ENCODE peak calls at places on chromosomes 13 and 19, in four cellular contexts. M, Y, D and G are unnamed samples.

GRCh38 chr13:27403252-27403678 is 21.2 kb upstream of the GTF3A start:
- DNase-seq in M (no peak), Y (no peak), D (peak; percentile 28), G (no peak)

GRCh38 chr13:24741016-24741662 is 22.8 kb upstream of the RNF17 start:
- DNase-seq in M (no peak), Y (no peak), D (no peak), G (no peak)

GRCh38 chr19:35144600-35145436 is 1.8 kb downstream of the FXYD7 start:
- DNase-seq in M (no peak), Y (no peak), D (peak; percentile 66), G (no peak)

GRCh38 chr19:7865262-7865911 is 8.8 kb downstream of the PRR36 start:
- DNase-seq in M (no peak), Y (no peak), D (no peak), G (no peak)

GRCh38 chr13:37443538-37443937 is 155.0 kb downstream of the POSTN start:
- DNase-seq in M (no peak), Y (no peak), D (peak; percentile 87), G (no peak)

GRCh38 chr19:6754653-6755463 is 12.4 kb downstream of the SH2D3A start:
- DNase-seq in M (no peak), Y (no peak), D (no peak), G (no peak)

GRCh38 chr13:20130012-20130411 is 30.8 kb downstream of the GJA3 start:
- DNase-seq in M (no peak), Y (no peak), D (no peak), G (no peak)

GRCh38 chr13:35481777-35482176 is 5.3 kb upstream of the MAB21L1 start:
- DNase-seq in M (no peak), Y (no peak), D (no peak), G (no peak)

GRCh38 chr13:50401721-50402510 is 386.7 kb downstream of the KCNRG start:
- DNase-seq in M (no peak), Y (no peak), D (peak; percentile 77), G (no peak)

GRCh38 chr13:110507678-110508381 is 53.7 kb downstream of the RAB20 start:
- DNase-seq in M (peak; percentile 75), Y (no peak), D (no peak), G (no peak)

GRCh38 chr13:111216166-111216960 is 101.3 kb downstream of the ARHGEF7 start:
- DNase-seq in M (no peak), Y (peak; percentile 23), D (no peak), G (peak; percentile 43)

GRCh38 chr19:7109678-7110289 is 40.3 kb downstream of the ZNF557 start:
- DNase-seq in M (no peak), Y (no peak), D (no peak), G (no peak)

GRCh38 chr13:50125556-50126377 is 110.5 kb downstream of the KCNRG start:
- DNase-seq in M (peak; percentile 98), Y (peak; percentile 82), D (peak; percentile 77), G (peak; percentile 94)

DNA sequence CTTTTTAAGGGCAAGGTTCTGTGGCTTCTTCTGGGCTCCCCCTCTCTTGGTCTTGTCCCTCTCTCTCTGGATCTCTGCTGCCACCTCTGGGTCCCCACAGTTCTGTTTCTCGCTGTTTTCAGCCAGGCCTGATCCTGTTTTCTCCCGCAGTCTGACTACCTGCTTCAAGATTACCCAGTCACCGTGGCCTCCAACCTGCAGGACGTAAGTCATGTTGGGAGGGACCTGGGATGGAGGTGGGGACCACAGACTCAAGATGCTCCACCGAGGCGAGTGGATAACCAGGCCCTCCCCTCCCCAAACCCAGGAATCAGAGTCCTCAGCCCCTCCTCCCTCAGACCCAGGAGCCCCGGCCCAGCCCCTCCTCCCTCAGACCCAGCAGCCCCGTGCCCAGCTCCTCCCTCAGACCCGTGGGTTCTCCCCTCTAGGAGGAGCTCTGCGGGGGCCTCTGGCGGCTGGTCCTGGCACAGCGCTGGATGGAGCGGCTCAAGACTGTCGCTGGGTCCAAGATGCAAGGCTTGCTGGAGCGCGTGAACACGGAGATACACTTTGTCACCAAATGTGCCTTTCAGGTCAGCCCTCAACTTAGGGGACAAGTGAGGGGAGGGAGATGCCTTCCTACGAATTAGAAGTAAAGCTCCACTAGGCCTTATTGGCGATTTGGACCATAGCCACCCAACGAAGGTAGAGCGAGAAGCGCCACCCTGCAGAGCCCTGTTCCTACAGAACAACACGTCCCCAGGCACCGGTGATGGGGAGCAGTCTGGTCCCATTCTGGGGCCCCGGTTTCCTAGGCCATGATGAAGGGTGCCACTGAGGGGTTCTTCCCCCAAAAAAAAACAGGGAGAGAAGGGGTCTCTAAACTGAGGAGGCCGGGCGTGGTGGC is 2.2 kb downstream of the FLT3LG start:
- DNase-seq in M (no peak), Y (peak; percentile 63), D (no peak), G (no peak)
- H3K27me3 ChIP-seq in M (no peaks in the 10 kb centered on the region), Y (no peaks in the 10 kb centered on the region), D (no peaks in the 10 kb centered on the region), G (no peaks in the 10 kb centered on the region)

GRCh38 chr13:74132768-74133656 is 1.2 kb downstream of the KLF12 start:
- DNase-seq in M (peak; percentile 52), Y (peak; percentile 54), D (peak; percentile 23), G (peak; percentile 37)

GRCh38 chr13:74133657-74134201 is 475 bp downstream of the KLF12 start:
- DNase-seq in M (peak; percentile 82), Y (peak; percentile 93), D (peak; percentile 72), G (peak; percentile 84)

GRCh38 chr13:74132152-74132767 is 1.9 kb downstream of the KLF12 start:
- DNase-seq in M (no peak), Y (peak; percentile 68), D (peak; percentile 11), G (no peak)

GRCh38 chr13:74129500-74130144 is 4.6 kb downstream of the KLF12 start:
- DNase-seq in M (no peak), Y (peak; percentile 56), D (peak; percentile 6), G (peak; percentile 12)

GRCh38 chr13:74131206-74131605 is 3.0 kb downstream of the KLF12 start:
- DNase-seq in M (no peak), Y (no peak), D (no peak), G (peak; percentile 13)
- H3K4me1 ChIP-seq in M (peaks cover 22% of the 10 kb centered on the region), Y (peaks cover 55% of the 10 kb centered on the region), D (peaks cover 13% of the 10 kb centered on the region), G (peaks cover 64% of the 10 kb centered on the region)

GRCh38 chr19:5481957-5482356 is 26.7 kb downstream of the ZNRF4 start:
- DNase-seq in M (no peak), Y (no peak), D (no peak), G (no peak)
- H3K27me3 ChIP-seq in M (peaks cover 38% of the 10 kb centered on the region), Y (no peaks in the 10 kb centered on the region), D (peaks cover 13% of the 10 kb centered on the region), G (peaks cover 4% of the 10 kb centered on the region)

GRCh38 chr19:40597329-40597838 is 3.8 kb upstream of the LTBP4 start:
- DNase-seq in M (no peak), Y (no peak), D (no peak), G (no peak)
- H3K4me1 ChIP-seq in M (peaks cover 53% of the 10 kb centered on the region), Y (peaks cover 63% of the 10 kb centered on the region), D (peaks cover 29% of the 10 kb centered on the region), G (peaks cover 19% of the 10 kb centered on the region)

DNA sequence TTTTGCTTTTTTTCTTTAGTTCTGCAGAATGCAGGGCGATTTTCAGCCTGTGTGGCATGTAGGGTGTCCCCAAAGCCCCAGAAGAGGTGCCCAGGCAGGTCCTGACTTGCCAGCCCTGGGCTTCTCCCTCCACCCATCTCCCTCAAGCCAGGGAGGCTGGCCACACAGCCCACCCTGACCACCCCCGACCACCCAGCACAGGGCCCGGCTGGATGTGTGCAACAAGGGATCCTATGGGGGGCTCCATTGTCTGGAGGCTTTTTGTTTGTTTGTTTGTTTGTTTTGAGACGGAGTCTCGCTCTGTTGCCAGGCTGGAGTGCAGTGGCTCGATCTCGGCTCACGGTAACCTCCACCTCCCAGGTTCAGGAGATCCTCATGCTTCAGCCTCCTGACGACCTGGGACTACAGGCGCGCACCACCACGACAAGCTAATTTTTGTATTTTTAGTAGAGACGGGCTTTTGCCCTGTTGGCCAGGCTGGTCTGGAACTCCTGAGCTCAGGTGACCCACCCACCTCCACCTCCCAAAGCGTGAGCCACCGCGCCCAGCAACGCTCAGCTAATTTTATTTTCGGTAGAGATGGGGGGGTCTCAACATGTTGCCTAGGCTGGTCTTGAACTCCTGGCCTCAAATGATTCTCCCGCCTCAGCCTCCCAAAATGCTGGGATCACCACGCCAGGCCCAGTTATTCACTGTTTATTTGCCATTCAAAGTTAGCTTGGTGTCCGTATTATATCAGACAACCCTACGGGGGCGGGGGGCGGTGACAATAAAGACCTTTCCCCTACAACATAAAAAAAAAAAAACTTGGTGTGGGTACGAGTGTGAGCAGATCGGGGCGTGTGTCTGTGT is 7.8 kb upstream of the MKNK2 start:
- DNase-seq in M (no peak), Y (no peak), D (no peak), G (no peak)
- H3K27me3 ChIP-seq in M (no peaks in the 10 kb centered on the region), Y (no peaks in the 10 kb centered on the region), D (no peaks in the 10 kb centered on the region), G (no peaks in the 10 kb centered on the region)

GRCh38 chr19:11541238-11541637 is 2.6 kb downstream of the CNN1 start:
- DNase-seq in M (no peak), Y (no peak), D (no peak), G (no peak)

GRCh38 chr19:11539495-11540365 is 1.1 kb downstream of the CNN1 start:
- DNase-seq in M (no peak), Y (no peak), D (no peak), G (peak; percentile 59)

GRCh38 chr19:11535792-11536595 is 2.7 kb upstream of the CNN1 start:
- DNase-seq in M (peak; percentile 92), Y (peak; percentile 75), D (peak; percentile 73), G (peak; percentile 90)

GRCh38 chr19:11540642-11541041 is 2.0 kb downstream of the CNN1 start:
- DNase-seq in M (no peak), Y (no peak), D (no peak), G (no peak)

DNA sequence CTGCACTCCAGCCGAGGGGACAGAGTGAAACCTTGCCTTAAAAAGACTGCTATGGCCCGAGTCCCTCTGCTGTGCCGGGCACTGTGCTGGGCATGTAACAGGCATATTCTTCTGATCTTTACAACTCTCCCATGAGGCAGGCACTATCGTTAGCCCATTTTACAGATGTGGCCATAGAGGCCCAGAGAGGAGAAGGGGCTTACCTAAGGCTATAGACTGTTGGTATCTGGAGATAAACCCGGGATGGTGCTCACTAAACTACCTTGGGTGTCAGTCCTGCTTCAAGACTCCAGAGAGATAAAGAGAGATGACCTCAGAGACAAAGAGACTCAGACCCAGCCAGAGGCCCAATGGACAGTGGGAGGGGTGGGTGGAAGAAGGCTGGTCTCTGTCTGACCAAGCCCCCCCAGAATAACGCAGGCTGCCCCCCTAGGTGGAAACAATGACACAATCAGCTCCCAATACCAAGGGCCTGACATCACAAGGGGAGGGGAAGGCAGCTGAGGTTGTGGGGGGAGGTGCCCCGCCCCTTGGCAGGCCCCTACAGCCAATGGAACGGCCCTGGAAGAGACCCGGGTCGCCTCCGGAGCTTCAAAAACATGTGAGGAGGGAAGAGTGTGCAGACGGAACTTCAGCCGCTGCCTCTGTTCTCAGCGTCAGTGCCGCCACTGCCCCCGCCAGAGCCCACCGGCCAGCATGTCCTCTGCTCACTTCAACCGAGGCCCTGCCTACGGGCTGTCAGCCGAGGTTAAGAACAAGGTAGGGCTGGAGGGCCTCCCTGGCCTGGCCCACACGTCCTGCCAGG is at the start of gene CNN1:
- DNase-seq in M (no peak), Y (no peak), D (no peak), G (peak; percentile 52)
- H3K4me1 ChIP-seq in M (peaks cover 7% of the 10 kb centered on the region), Y (peaks cover 5% of the 10 kb centered on the region), D (peaks cover 6% of the 10 kb centered on the region), G (peaks cover 15% of the 10 kb centered on the region)

DNA sequence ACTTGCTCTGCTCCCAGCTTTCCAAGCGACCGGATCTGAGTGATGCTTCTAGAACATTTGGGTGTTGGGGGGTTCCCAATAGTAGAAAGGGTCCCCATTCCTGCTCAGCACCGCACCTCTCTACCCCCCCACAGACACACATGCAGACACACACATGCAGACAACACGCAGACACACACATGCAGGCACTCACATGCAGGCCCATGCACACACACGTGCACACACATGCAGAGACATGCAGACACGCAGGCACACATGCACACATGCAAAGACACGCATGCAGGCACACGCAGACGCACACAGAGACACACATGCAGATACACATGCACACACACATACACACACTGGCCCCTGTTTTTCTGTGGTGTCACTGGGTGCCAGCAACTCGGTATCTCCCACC is 23.8 kb downstream of the ONECUT3 start:
- DNase-seq in M (no peak), Y (no peak), D (no peak), G (no peak)
- H3K27me3 ChIP-seq in M (peaks cover 80% of the 10 kb centered on the region), Y (peaks cover 14% of the 10 kb centered on the region), D (no peaks in the 10 kb centered on the region), G (peaks cover 97% of the 10 kb centered on the region)